ENCODE peak calls at places on chromosome 10, in six cellular contexts. M, F, Z, U, Q and V are unnamed samples.

GRCh38 chr10:49053053-49053997 is 62.0 kb downstream of the VSTM4 start:
- DNase-seq in M (no peak), F (no peak), Z (no peak), U (no peak), Q (no peak), V (no peak)

GRCh38 chr10:69866688-69867461 is 65.2 kb downstream of the COL13A1 start:
- DNase-seq in M (no peak), F (no peak), Z (no peak), U (no peak), Q (peak), V (no peak)

GRCh38 chr10:110868981-110869380 is 2.7 kb upstream of the PDCD4 start:
- DNase-seq in M (no peak), F (peak), Z (no peak), U (no peak), Q (no peak), V (no peak)

GRCh38 chr10:35384265-35384868 is 48.1 kb downstream of the CCNY start:
- DNase-seq in M (no peak), F (no peak), Z (no peak), U (no peak), Q (peak), V (no peak)

GRCh38 chr10:13771992-13772391 is 185.2 kb downstream of the PRPF18 start:
- DNase-seq in M (no peak), F (no peak), Z (no peak), U (no peak), Q (no peak), V (no peak)

GRCh38 chr10:117133273-117134083 is 4.6 kb downstream of the VAX1 start:
- DNase-seq in M (no peak), F (no peak), Z (no peak), U (no peak), Q (no peak), V (no peak)

GRCh38 chr10:27529010-27529783 is 25.1 kb downstream of the RAB18 start:
- DNase-seq in M (no peak), F (no peak), Z (no peak), U (no peak), Q (no peak), V (no peak)

GRCh38 chr10:59240581-59241183 is 64.2 kb downstream of the PHYHIPL start:
- DNase-seq in M (no peak), F (no peak), Z (no peak), U (peak), Q (peak), V (no peak)

GRCh38 chr10:31129261-31129660 is 97.6 kb upstream of the ZNF438 start:
- DNase-seq in M (no peak), F (no peak), Z (no peak), U (no peak), Q (peak), V (no peak)

GRCh38 chr10:84452006-84452405 is 123.6 kb downstream of the CCSER2 start:
- DNase-seq in M (no peak), F (no peak), Z (no peak), U (no peak), Q (no peak), V (no peak)

GRCh38 chr10:60352105-60352504 is 37.6 kb downstream of the ANK3 start:
- DNase-seq in M (no peak), F (no peak), Z (no peak), U (no peak), Q (no peak), V (no peak)

GRCh38 chr10:44929356-44930113 is 18.4 kb downstream of the TMEM72 start:
- DNase-seq in M (no peak), F (no peak), Z (no peak), U (no peak), Q (no peak), V (no peak)

GRCh38 chr10:31762306-31762705 is 166.3 kb downstream of the ARHGAP12 start:
- DNase-seq in M (no peak), F (no peak), Z (no peak), U (no peak), Q (no peak), V (no peak)

GRCh38 chr10:131777921-131778320 is 122.9 kb upstream of the PPP2R2D start:
- DNase-seq in M (no peak), F (no peak), Z (no peak), U (no peak), Q (no peak), V (no peak)

GRCh38 chr10:13296476-13296875 is 3.4 kb downstream of the PHYH start:
- DNase-seq in M (no peak), F (no peak), Z (no peak), U (no peak), Q (no peak), V (no peak)